ENCODE peak calls at places on chromosomes 13 and 19, in four cellular contexts. U is K562, E is SK-N-SH, O is GM12878. Y is an unnamed sample.

GRCh38 chr13:44843403-44843802 is 145.9 kb downstream of the NUFIP1 start:
- DNase-seq in U (no peak), O (no peak), E (no peak), Y (no peak)

GRCh38 chr13:45951724-45952123 is 100.2 kb upstream of the SIAH3 start:
- DNase-seq in O (no peak), U (no peak), E (no peak), Y (no peak)

GRCh38 chr13:74466015-74466414 is 331.8 kb upstream of the KLF12 start:
- DNase-seq in O (no peak), E (no peak), U (no peak), Y (no peak)

GRCh38 chr13:75021151-75021550 is 460.8 kb downstream of the TBC1D4 start:
- DNase-seq in E (no peak), U (no peak), O (no peak), Y (no peak)

GRCh38 chr13:71806885-71807284 is 60.1 kb downstream of the DACH1 start:
- DNase-seq in O (no peak), E (no peak), U (no peak), Y (no peak)

GRCh38 chr19:49896863-49897621 is at the start of gene IL4I1:
- DNase-seq in U (no peak), E (no peak), O (peak), Y (no peak)

GRCh38 chr19:1773173-1773572 is 19.9 kb downstream of the ONECUT3 start:
- DNase-seq in E (no peak), U (no peak), O (no peak), Y (no peak)

GRCh38 chr19:47142779-47143178 is 12.1 kb downstream of the SAE1 start:
- DNase-seq in U (no peak), O (no peak), E (no peak), Y (no peak)

GRCh38 chr13:31807090-31807541 is 67.8 kb downstream of the RXFP2 start:
- DNase-seq in E (no peak), O (no peak), U (no peak), Y (no peak)

GRCh38 chr19:12000152-12000981 is 35.1 kb downstream of the ZNF433 start:
- DNase-seq in U (no peak), O (peak), E (no peak), Y (no peak)

GRCh38 chr19:47023448-47023794 is 3.8 kb downstream of the NPAS1 start:
- DNase-seq in O (no peak), E (no peak), U (no peak), Y (no peak)

GRCh38 chr13:49373699-49374098 is 70.2 kb downstream of the CAB39L start:
- DNase-seq in E (no peak), O (no peak), U (no peak), Y (peak)

GRCh38 chr19:55014714-55015113 is 23.4 kb downstream of the GP6 start:
- DNase-seq in E (peak), O (no peak), U (peak), Y (no peak)

GRCh38 chr19:54137913-54138776 is 583 bp downstream of the CNOT3 start:
- DNase-seq in U (peak), O (no peak), E (peak), Y (no peak)

GRCh38 chr13:77168232-77168631 is 141.3 kb upstream of the FBXL3 start:
- DNase-seq in U (no peak), E (no peak), O (no peak), Y (no peak)

GRCh38 chr19:28429356-28429755 is 783.6 kb downstream of the UQCRFS1 start:
- DNase-seq in U (no peak), E (no peak), O (no peak), Y (no peak)

GRCh38 chr13:68727165-68727564 is 1380.5 kb upstream of the ATXN8OS start:
- DNase-seq in U (no peak), O (no peak), E (no peak), Y (no peak)

GRCh38 chr13:93752506-93752905 is 525.9 kb downstream of the GPC6 start:
- DNase-seq in E (peak), U (no peak), O (no peak), Y (no peak)

GRCh38 chr13:45826741-45827140 is 24.8 kb downstream of the SIAH3 start:
- DNase-seq in E (no peak), O (peak), U (no peak), Y (no peak)

GRCh38 chr13:51006067-51006800 is 96.6 kb downstream of the RNASEH2B start:
- DNase-seq in E (no peak), O (no peak), U (no peak), Y (peak)

GRCh38 chr13:100394005-100394695 is 194.4 kb downstream of the GGACT start:
- DNase-seq in O (peak), U (no peak), E (peak), Y (no peak)

GRCh38 chr19:8657869-8658268 is 27.4 kb downstream of the NFILZ start:
- DNase-seq in E (no peak), U (no peak), O (no peak), Y (no peak)

GRCh38 chr13:67278230-67278629 is 48.1 kb upstream of the PCDH9 start:
- DNase-seq in O (no peak), U (no peak), E (no peak), Y (no peak)

GRCh38 chr13:28831117-28831516 is 11.0 kb downstream of the MTUS2 start:
- DNase-seq in U (no peak), O (no peak), E (no peak), Y (no peak)

GRCh38 chr19:49361438-49362047 is 673 bp downstream of the TEAD2 start:
- DNase-seq in U (peak), O (no peak), E (peak), Y (peak)

GRCh38 chr13:86665842-86666241 is 866.6 kb upstream of the SLITRK6 start:
- DNase-seq in E (no peak), U (no peak), O (no peak), Y (no peak)

GRCh38 chr13:114148521-114148855 is 16.1 kb upstream of the RASA3 start:
- DNase-seq in U (no peak), E (peak), O (peak), Y (no peak)

GRCh38 chr19:51394045-51394836 is 3.9 kb upstream of the C19orf84 start:
- DNase-seq in U (peak), E (peak), O (peak), Y (peak)

GRCh38 chr13:35923347-35923746 is 207.8 kb downstream of the DCLK1 start:
- DNase-seq in U (no peak), O (no peak), E (no peak), Y (no peak)

GRCh38 chr13:74253161-74253560 is 119.0 kb upstream of the KLF12 start:
- DNase-seq in E (no peak), O (no peak), U (no peak), Y (no peak)

DNA sequence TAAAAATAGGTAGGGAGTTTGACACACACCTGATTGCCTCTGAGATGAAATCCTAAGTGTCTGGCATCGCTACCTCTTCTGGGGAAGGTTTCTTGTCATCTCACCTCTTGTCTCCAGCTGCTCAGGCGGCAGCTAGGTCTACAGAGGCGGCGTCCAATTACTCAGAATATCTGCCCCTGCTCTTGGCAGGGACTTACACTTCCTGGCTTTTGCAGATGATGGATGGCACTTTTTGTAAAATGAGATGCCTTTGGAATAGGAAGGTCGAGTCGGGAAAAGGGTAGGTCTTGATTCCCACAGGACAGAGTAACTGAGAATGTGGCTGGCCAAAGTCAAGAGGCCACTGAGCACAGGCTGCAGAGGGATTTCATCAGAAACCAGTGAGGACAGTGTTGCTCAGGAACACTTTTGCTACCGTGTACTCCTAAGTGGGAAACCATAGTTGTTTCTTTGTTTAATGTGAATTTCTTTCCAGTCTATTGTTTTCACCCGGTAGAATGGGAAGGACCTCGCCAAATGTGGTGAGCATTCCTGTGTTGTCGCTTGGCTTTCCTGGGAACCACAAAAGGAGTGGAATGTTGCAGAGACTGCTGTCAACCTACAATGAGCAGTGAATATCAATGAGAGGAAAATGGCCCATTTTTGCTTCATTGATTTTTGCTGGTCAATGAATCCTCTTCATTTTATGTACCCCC is 383.7 kb downstream of the HS6ST3 start:
- DNase-seq in O (no peak), U (no peak), E (no peak), Y (no peak)
- TF ChIP-seq REST in O (no peak), U (no peak), E (no peak), Y (no peak)

DNA sequence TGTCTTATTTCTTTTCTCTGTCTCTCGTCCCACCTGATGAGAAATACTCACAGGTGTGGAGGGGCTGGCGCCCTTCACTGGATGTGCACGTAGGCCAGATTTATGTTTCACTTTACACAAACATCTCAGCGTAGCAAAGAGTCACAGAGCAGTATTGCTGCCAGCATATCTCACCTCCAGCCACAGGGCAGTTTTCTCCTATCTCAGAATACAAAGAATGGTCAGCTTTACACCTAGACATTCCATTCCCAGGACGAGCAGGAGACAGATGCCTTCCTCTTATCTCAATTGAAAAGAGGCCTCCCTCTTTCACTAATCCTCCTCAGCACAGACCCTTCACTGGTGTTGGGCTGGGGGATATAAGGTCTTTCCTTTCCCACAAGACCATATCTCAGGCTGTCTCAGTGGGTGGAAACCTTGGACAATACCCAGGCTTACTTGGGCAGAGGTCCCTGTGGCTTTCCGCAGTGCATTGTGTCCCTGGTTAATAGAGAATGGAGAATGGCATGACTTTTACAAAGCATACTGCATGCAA is 7.2 kb upstream of the ZNF611 start:
- DNase-seq in E (no peak), U (no peak), O (no peak), Y (no peak)
- TF ChIP-seq NFIC in E (no peak), U (no peak), O (no peak), Y (no peak)

DNA sequence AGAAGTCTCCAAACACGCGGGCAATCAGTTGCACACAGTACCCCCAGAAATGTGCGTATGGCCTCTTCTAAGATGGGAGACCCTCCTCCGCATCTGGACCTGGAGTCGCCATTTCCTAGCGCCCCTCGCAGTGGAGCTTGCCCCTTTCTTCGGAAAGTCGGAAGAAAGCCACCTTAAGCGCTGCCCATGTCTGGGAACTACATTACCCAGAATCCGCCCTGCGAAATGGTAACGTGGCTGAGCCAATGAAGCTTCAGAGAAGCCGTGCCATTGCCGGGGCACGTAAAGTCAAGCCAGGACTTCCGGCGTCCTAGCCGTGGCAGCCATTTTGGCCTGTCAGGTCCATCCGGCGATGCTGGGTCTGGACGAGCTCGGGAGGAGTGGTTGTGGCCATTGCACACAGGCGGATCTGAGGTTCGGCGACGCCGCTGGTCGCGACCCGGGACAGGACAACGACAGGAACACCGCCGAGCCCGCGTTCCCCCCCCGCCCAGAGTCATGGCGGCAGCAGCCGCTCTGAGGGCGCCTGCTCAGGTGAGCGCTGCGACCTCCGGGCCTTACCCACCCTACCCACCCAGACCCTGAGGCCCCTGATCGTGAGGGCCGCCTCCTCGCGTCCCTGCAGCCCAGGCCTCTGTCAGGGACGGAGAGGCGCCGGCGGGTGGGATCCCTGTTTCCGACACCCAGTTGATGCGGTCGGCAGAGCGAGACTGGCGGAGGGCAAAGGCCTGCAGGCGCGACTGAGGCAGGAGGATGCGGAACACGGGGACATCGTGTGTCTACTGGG is at the start of gene ZNF586:
- DNase-seq in O (peak), U (peak), E (peak), Y (no peak)
- TF ChIP-seq REST in O (no peak), U (no peak), E (no peak), Y (no peak)

GRCh38 chr19:44598880-44599279 is 14.5 kb upstream of the IGSF23 start:
- DNase-seq in E (no peak), O (no peak), U (no peak), Y (no peak)
- TF ChIP-seq NFIC in E (no peak), O (no peak), U (peak), Y (no peak)

GRCh38 chr13:109114991-109115390 is 485.6 kb downstream of the MYO16 start:
- DNase-seq in E (no peak), O (no peak), U (no peak), Y (no peak)

GRCh38 chr13:109110159-109110558 is 480.7 kb downstream of the MYO16 start:
- DNase-seq in O (no peak), E (no peak), U (no peak), Y (no peak)

GRCh38 chr13:109111141-109111540 is 481.7 kb downstream of the MYO16 start:
- DNase-seq in E (no peak), U (no peak), O (no peak), Y (no peak)

DNA sequence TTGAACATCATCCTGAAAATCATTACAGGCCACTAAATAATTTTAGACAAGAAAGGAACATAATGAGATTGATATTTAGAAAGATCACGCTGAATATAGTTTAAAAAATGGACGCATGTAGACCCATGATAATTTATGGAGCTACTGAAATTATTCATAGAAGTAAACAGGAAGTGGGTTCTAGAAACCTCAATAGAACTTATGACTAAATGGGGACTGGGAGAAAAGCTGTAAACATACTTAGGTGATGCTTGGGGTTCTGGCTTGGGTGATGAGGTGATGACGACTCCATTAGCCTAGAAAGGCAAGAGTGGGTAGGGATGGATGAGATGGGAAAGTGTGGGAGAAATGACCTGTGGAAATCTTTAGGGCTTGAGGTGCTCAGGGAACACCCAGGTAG is 484.0 kb downstream of the MYO16 start:
- DNase-seq in U (no peak), O (no peak), E (no peak), Y (no peak)
- TF ChIP-seq REST in U (no peak), O (no peak), E (no peak), Y (no peak)

GRCh38 chr19:35042954-35043604 is 1.6 kb downstream of the HPN start:
- DNase-seq in O (no peak), U (no peak), E (no peak), Y (peak)
- TF ChIP-seq NFIC in O (no peak), U (no peak), E (no peak), Y (no peak)

DNA sequence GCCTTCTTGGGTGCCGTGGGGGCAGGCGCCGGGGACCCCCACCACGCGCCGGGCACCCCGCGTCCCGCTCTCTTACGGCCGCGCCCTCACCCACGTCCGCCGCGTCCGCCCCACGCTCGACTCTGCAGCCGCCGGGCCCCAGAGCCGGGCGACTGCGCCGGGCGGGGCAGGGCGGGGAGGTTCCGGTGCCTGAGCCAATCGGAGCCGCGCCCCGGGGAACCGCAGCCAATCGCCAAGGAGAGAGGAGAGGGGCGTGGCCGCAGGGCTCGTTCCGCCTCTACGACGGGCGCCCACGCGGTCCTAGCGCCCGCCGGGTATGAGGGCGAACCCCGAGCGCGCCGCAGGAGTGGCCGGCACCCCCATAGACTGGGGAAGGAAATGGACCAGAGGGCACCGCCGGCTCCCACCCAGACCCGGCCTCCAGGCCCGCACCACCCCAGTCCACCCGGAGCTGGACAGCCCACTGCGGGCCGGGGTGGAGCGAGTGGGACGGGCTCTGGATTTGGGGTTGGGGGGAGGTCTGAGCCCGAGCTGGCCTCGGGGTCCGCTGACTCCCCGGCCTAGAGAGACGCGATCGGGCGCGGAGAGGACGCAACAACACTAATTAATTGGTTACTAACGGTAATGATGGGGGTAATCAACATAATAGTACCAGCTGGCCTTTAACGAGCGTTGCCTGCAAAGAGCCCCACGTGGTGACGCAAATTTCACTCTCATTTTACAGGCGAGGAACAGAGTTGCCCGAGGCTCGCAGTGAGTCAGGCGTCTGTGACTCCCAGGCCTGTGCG is at the start of gene MFSD12:
- DNase-seq in E (peak), U (peak), O (peak), Y (peak)
- TF ChIP-seq REST in E (no peak), U (no peak), O (no peak), Y (no peak)

GRCh38 chr19:5035105-5035761 is 66.3 kb downstream of the KDM4B start:
- DNase-seq in U (no peak), O (no peak), E (no peak), Y (no peak)

GRCh38 chr19:5037936-5038335 is 69.0 kb downstream of the KDM4B start:
- DNase-seq in U (no peak), O (no peak), E (peak), Y (no peak)

GRCh38 chr19:5035817-5036732 is 67.2 kb downstream of the KDM4B start:
- DNase-seq in U (no peak), E (no peak), O (no peak), Y (no peak)

GRCh38 chr19:5038631-5039271 is 69.8 kb downstream of the KDM4B start:
- DNase-seq in U (peak), O (no peak), E (peak), Y (peak)

GRCh38 chr19:5036733-5037681 is 68.1 kb downstream of the KDM4B start:
- DNase-seq in O (no peak), U (no peak), E (peak), Y (no peak)
- TF ChIP-seq NFIC in O (no peak), U (peak), E (peak), Y (no peak)

Y was measured in HepG2.